ENCODE peak calls at places on chromosomes 13 and 19, in ten cellular contexts. One of them, this sample, is unnamed.

GRCh38 chr19:55838906-55839305 is 2.6 kb downstream of the NLRP4 start:
- DNase-seq in pancreas: no peak
- DNase-seq in tibial nerve: no peak
- DNase-seq in psoas muscle: no peak
- DNase-seq in small intestine: no peak
- DNase-seq in Peyer's patch: no peak
- DNase-seq in SJSA1: no peak
- DNase-seq in heart right ventricle: no peak
- DNase-seq in OCI-LY7: no peak
- DNase-seq in CD4-positive, alpha-beta memory T cell: no peak
- DNase-seq in this sample: no peak

GRCh38 chr13:113093580-113094409 is 11.8 kb upstream of the F7 start:
- DNase-seq in pancreas: no peak
- DNase-seq in tibial nerve: no peak
- DNase-seq in psoas muscle: peak; percentile 38
- DNase-seq in small intestine: no peak
- DNase-seq in Peyer's patch: no peak
- DNase-seq in SJSA1: no peak
- DNase-seq in heart right ventricle: no peak
- DNase-seq in OCI-LY7: no peak
- DNase-seq in CD4-positive, alpha-beta memory T cell: no peak
- DNase-seq in this sample: peak; percentile 32

GRCh38 chr19:45162464-45163143 is 1.8 kb upstream of the NKPD1 start:
- DNase-seq in pancreas: no peak
- DNase-seq in tibial nerve: no peak
- DNase-seq in psoas muscle: no peak
- DNase-seq in small intestine: no peak
- DNase-seq in Peyer's patch: no peak
- DNase-seq in SJSA1: no peak
- DNase-seq in heart right ventricle: no peak
- DNase-seq in OCI-LY7: no peak
- DNase-seq in CD4-positive, alpha-beta memory T cell: no peak
- DNase-seq in this sample: no peak

GRCh38 chr13:95714142-95714832 is 37.3 kb downstream of the DNAJC3 start:
- DNase-seq in pancreas: no peak
- DNase-seq in tibial nerve: no peak
- DNase-seq in psoas muscle: no peak
- DNase-seq in small intestine: no peak
- DNase-seq in Peyer's patch: no peak
- DNase-seq in SJSA1: no peak
- DNase-seq in heart right ventricle: no peak
- DNase-seq in OCI-LY7: no peak
- DNase-seq in CD4-positive, alpha-beta memory T cell: no peak
- DNase-seq in this sample: no peak

GRCh38 chr19:7722231-7722651 is 9.7 kb downstream of the CLEC4G start:
- DNase-seq in pancreas: no peak
- DNase-seq in tibial nerve: no peak
- DNase-seq in psoas muscle: no peak
- DNase-seq in small intestine: no peak
- DNase-seq in Peyer's patch: no peak
- DNase-seq in SJSA1: no peak
- DNase-seq in heart right ventricle: no peak
- DNase-seq in OCI-LY7: no peak
- DNase-seq in CD4-positive, alpha-beta memory T cell: no peak
- DNase-seq in this sample: no peak

GRCh38 chr19:17654993-17655392 is 33.2 kb downstream of the UNC13A start:
- DNase-seq in pancreas: no peak
- DNase-seq in tibial nerve: no peak
- DNase-seq in psoas muscle: peak; percentile 17
- DNase-seq in small intestine: no peak
- DNase-seq in Peyer's patch: no peak
- DNase-seq in SJSA1: no peak
- DNase-seq in heart right ventricle: no peak
- DNase-seq in OCI-LY7: peak; percentile 52
- DNase-seq in CD4-positive, alpha-beta memory T cell: no peak
- DNase-seq in this sample: peak; percentile 50

GRCh38 chr19:46717034-46717715 is at the start of gene PRKD2:
- DNase-seq in pancreas: peak; percentile 89
- DNase-seq in tibial nerve: peak; percentile 89
- DNase-seq in psoas muscle: peak; percentile 94
- DNase-seq in small intestine: peak; percentile 81
- DNase-seq in Peyer's patch: peak; percentile 92
- DNase-seq in SJSA1: peak; percentile 87
- DNase-seq in heart right ventricle: peak; percentile 95
- DNase-seq in OCI-LY7: peak; percentile 85
- DNase-seq in CD4-positive, alpha-beta memory T cell: peak; percentile 79
- DNase-seq in this sample: peak; percentile 93

GRCh38 chr13:91805605-91806004 is 407.2 kb downstream of the GPC5 start:
- DNase-seq in pancreas: no peak
- DNase-seq in tibial nerve: no peak
- DNase-seq in psoas muscle: no peak
- DNase-seq in small intestine: no peak
- DNase-seq in Peyer's patch: no peak
- DNase-seq in SJSA1: no peak
- DNase-seq in heart right ventricle: no peak
- DNase-seq in OCI-LY7: peak; percentile 46
- DNase-seq in CD4-positive, alpha-beta memory T cell: no peak
- DNase-seq in this sample: no peak

GRCh38 chr13:59318320-59318930 is 845.3 kb downstream of the DIAPH3 start:
- DNase-seq in pancreas: peak; percentile 69
- DNase-seq in tibial nerve: peak; percentile 71
- DNase-seq in psoas muscle: peak; percentile 64
- DNase-seq in small intestine: peak; percentile 72
- DNase-seq in Peyer's patch: peak; percentile 23
- DNase-seq in SJSA1: peak; percentile 62
- DNase-seq in heart right ventricle: peak; percentile 83
- DNase-seq in OCI-LY7: peak; percentile 65
- DNase-seq in CD4-positive, alpha-beta memory T cell: peak; percentile 28
- DNase-seq in this sample: no peak

GRCh38 chr19:18098891-18099622 is 1.5 kb downstream of the MAST3 start:
- DNase-seq in pancreas: no peak
- DNase-seq in tibial nerve: no peak
- DNase-seq in psoas muscle: no peak
- DNase-seq in small intestine: no peak
- DNase-seq in Peyer's patch: peak; percentile 92
- DNase-seq in SJSA1: no peak
- DNase-seq in heart right ventricle: no peak
- DNase-seq in OCI-LY7: peak; percentile 94
- DNase-seq in CD4-positive, alpha-beta memory T cell: peak; percentile 35
- DNase-seq in this sample: peak; percentile 61

DNA sequence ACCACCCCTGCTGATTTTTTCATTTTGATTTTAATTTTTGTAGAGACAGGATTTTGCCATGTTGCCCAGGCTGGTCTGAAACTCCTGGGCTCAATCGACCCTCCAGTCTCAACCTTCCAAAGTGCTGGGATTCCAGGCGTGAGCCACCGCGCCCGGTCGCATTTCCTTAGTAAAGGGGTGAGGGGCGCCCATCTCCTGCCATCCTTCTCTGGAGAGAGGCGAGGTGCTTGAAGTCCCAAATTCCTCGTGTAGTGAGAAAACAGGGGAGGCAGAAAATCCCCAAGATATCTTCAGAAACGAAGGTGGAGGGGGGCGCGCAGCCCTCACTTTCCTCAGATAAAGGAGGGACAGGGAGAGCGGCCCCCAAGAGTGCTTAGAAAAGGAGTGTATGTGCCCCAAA is 21.0 kb upstream of the GATAD2A start:
- DNase-seq in pancreas: no peak
- DNase-seq in tibial nerve: no peak
- DNase-seq in psoas muscle: no peak
- DNase-seq in small intestine: no peak
- DNase-seq in Peyer's patch: no peak
- DNase-seq in SJSA1: no peak
- DNase-seq in heart right ventricle: no peak
- DNase-seq in OCI-LY7: no peak
- DNase-seq in CD4-positive, alpha-beta memory T cell: no peak
- DNase-seq in this sample: peak; percentile 54
- H3K4me3 ChIP-seq in pancreas: peak overlapping the region; percentile 96
- H3K4me3 ChIP-seq in tibial nerve: peak overlapping the region; percentile 93
- H3K4me3 ChIP-seq in psoas muscle: peak overlapping the region; percentile 92
- H3K4me3 ChIP-seq in small intestine: peak overlapping the region; percentile 44
- H3K4me3 ChIP-seq in Peyer's patch: peak overlapping the region; percentile 78
- H3K4me3 ChIP-seq in SJSA1: peak overlapping the region; percentile 94
- H3K4me3 ChIP-seq in heart right ventricle: peak overlapping the region; percentile 98
- H3K4me3 ChIP-seq in OCI-LY7: peak overlapping the region; percentile 65
- H3K4me3 ChIP-seq in CD4-positive, alpha-beta memory T cell: peak overlapping the region; percentile 52
- H3K4me3 ChIP-seq in this sample: no peak overlapping the region

DNA sequence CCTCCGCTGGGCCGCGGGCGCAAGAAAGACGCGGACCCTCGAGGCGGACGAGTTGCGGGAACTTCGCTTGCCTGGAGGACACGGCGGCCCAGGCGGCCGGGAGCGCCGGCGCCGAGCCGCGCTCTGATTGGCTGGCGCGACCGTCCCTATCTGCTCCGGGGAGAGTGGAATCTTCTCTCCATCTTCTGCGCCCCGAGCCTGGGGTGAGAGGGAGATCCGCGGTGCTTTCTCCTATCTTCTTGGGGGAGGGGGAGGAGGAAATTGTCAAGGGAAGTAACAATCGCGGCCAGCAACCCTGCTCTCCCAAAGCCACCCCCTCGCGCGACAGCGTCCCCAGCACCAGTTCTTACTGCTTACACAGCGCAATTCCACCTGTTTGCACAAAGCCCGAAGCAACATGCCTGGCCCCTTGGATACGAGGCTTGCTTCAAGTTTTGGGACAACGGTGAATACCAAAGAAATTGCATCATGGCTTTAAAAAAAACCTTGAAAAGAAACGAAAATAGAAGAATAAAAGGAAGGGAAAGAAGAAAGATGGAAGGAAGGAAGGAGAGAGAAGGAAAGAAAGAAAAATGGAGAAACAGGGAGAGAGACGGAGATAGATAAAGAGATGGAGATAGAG is 4.8 kb downstream of the SOX21 start:
- DNase-seq in pancreas: no peak
- DNase-seq in tibial nerve: no peak
- DNase-seq in psoas muscle: no peak
- DNase-seq in small intestine: no peak
- DNase-seq in Peyer's patch: no peak
- DNase-seq in SJSA1: no peak
- DNase-seq in heart right ventricle: no peak
- DNase-seq in OCI-LY7: no peak
- DNase-seq in CD4-positive, alpha-beta memory T cell: no peak
- DNase-seq in this sample: no peak
- H3K4me1 ChIP-seq in pancreas: no peaks in the 10 kb centered on the region
- H3K4me1 ChIP-seq in tibial nerve: peaks cover 14% of the 10 kb centered on the region
- H3K4me1 ChIP-seq in psoas muscle: peaks cover 9% of the 10 kb centered on the region
- H3K4me1 ChIP-seq in small intestine: peaks cover 2% of the 10 kb centered on the region
- H3K4me1 ChIP-seq in Peyer's patch: no peaks in the 10 kb centered on the region
- H3K4me1 ChIP-seq in SJSA1: peaks cover 7% of the 10 kb centered on the region
- H3K4me1 ChIP-seq in heart right ventricle: peaks cover 5% of the 10 kb centered on the region
- H3K4me1 ChIP-seq in OCI-LY7: no peaks in the 10 kb centered on the region
- H3K4me1 ChIP-seq in CD4-positive, alpha-beta memory T cell: peaks cover 17% of the 10 kb centered on the region
- H3K4me1 ChIP-seq in this sample: peaks cover 11% of the 10 kb centered on the region

GRCh38 chr19:12015015-12015752 is 20.3 kb downstream of the ZNF433 start:
- DNase-seq in pancreas: no peak
- DNase-seq in tibial nerve: no peak
- DNase-seq in psoas muscle: no peak
- DNase-seq in small intestine: no peak
- DNase-seq in Peyer's patch: no peak
- DNase-seq in SJSA1: no peak
- DNase-seq in heart right ventricle: no peak
- DNase-seq in OCI-LY7: no peak
- DNase-seq in CD4-positive, alpha-beta memory T cell: no peak
- DNase-seq in this sample: no peak
- H3K36me3 ChIP-seq in pancreas: peaks cover 31% of the 10 kb centered on the region
- H3K36me3 ChIP-seq in tibial nerve: peaks cover 84% of the 10 kb centered on the region
- H3K36me3 ChIP-seq in psoas muscle: peaks cover 36% of the 10 kb centered on the region
- H3K36me3 ChIP-seq in small intestine: peaks cover 8% of the 10 kb centered on the region
- H3K36me3 ChIP-seq in Peyer's patch: peaks cover 3% of the 10 kb centered on the region
- H3K36me3 ChIP-seq in SJSA1: peaks cover 21% of the 10 kb centered on the region
- H3K36me3 ChIP-seq in heart right ventricle: peaks cover 54% of the 10 kb centered on the region
- H3K36me3 ChIP-seq in OCI-LY7: peaks cover 74% of the 10 kb centered on the region
- H3K36me3 ChIP-seq in CD4-positive, alpha-beta memory T cell: peaks cover 4% of the 10 kb centered on the region
- H3K36me3 ChIP-seq in this sample: peaks cover 4% of the 10 kb centered on the region

GRCh38 chr13:99301056-99301838 is 6.0 kb downstream of the GPR183 start:
- DNase-seq in pancreas: no peak
- DNase-seq in tibial nerve: no peak
- DNase-seq in psoas muscle: no peak
- DNase-seq in small intestine: no peak
- DNase-seq in Peyer's patch: no peak
- DNase-seq in SJSA1: peak; percentile 66
- DNase-seq in heart right ventricle: no peak
- DNase-seq in OCI-LY7: no peak
- DNase-seq in CD4-positive, alpha-beta memory T cell: no peak
- DNase-seq in this sample: no peak

GRCh38 chr13:99301913-99302636 is 5.1 kb downstream of the GPR183 start:
- DNase-seq in pancreas: no peak
- DNase-seq in tibial nerve: no peak
- DNase-seq in psoas muscle: no peak
- DNase-seq in small intestine: no peak
- DNase-seq in Peyer's patch: peak; percentile 68
- DNase-seq in SJSA1: no peak
- DNase-seq in heart right ventricle: no peak
- DNase-seq in OCI-LY7: no peak
- DNase-seq in CD4-positive, alpha-beta memory T cell: no peak
- DNase-seq in this sample: no peak

GRCh38 chr13:99298056-99298455 is 9.1 kb downstream of the GPR183 start:
- DNase-seq in pancreas: no peak
- DNase-seq in tibial nerve: no peak
- DNase-seq in psoas muscle: no peak
- DNase-seq in small intestine: no peak
- DNase-seq in Peyer's patch: no peak
- DNase-seq in SJSA1: no peak
- DNase-seq in heart right ventricle: no peak
- DNase-seq in OCI-LY7: no peak
- DNase-seq in CD4-positive, alpha-beta memory T cell: no peak
- DNase-seq in this sample: no peak

GRCh38 chr13:99297330-99297729 is 9.9 kb downstream of the GPR183 start:
- DNase-seq in pancreas: no peak
- DNase-seq in tibial nerve: no peak
- DNase-seq in psoas muscle: no peak
- DNase-seq in small intestine: no peak
- DNase-seq in Peyer's patch: no peak
- DNase-seq in SJSA1: no peak
- DNase-seq in heart right ventricle: no peak
- DNase-seq in OCI-LY7: no peak
- DNase-seq in CD4-positive, alpha-beta memory T cell: no peak
- DNase-seq in this sample: no peak

GRCh38 chr13:99299545-99300341 is 7.5 kb downstream of the GPR183 start:
- DNase-seq in pancreas: no peak
- DNase-seq in tibial nerve: no peak
- DNase-seq in psoas muscle: no peak
- DNase-seq in small intestine: no peak
- DNase-seq in Peyer's patch: no peak
- DNase-seq in SJSA1: peak; percentile 66
- DNase-seq in heart right ventricle: no peak
- DNase-seq in OCI-LY7: no peak
- DNase-seq in CD4-positive, alpha-beta memory T cell: no peak
- DNase-seq in this sample: no peak
- H3K4me3 ChIP-seq in pancreas: no peak overlapping the region
- H3K4me3 ChIP-seq in tibial nerve: no peak overlapping the region
- H3K4me3 ChIP-seq in psoas muscle: no peak overlapping the region
- H3K4me3 ChIP-seq in small intestine: no peak overlapping the region
- H3K4me3 ChIP-seq in Peyer's patch: no peak overlapping the region
- H3K4me3 ChIP-seq in SJSA1: no peak overlapping the region
- H3K4me3 ChIP-seq in heart right ventricle: no peak overlapping the region
- H3K4me3 ChIP-seq in OCI-LY7: no peak overlapping the region
- H3K4me3 ChIP-seq in CD4-positive, alpha-beta memory T cell: no peak overlapping the region
- H3K4me3 ChIP-seq in this sample: no peak overlapping the region

This sample was measured in mucosa of descending colon.